ENCODE peak calls at places on chromosomes 3 and 15, in five cellular contexts. One of them, this sample, is unnamed.

GRCh38 chr15:57198654-57199241 is 177.6 kb upstream of the CGNL1 start:
- DNase-seq in PC-3: peak
- DNase-seq in H1: no peak
- DNase-seq in MM.1S: no peak
- DNase-seq in astrocyte: peak
- DNase-seq in this sample: no peak

GRCh38 chr15:29736745-29737023 is 85.6 kb downstream of the TJP1 start:
- DNase-seq in PC-3: peak
- DNase-seq in astrocyte: peak
- DNase-seq in MM.1S: no peak
- DNase-seq in H1: no peak
- DNase-seq in this sample: peak

GRCh38 chr3:112979244-112979832 is 4.4 kb upstream of the CD200R1 start:
- DNase-seq in H1: no peak
- DNase-seq in astrocyte: peak
- DNase-seq in PC-3: peak
- DNase-seq in MM.1S: peak
- DNase-seq in this sample: no peak

GRCh38 chr3:108296239-108296638 is at the start of gene HHLA2:
- DNase-seq in astrocyte: no peak
- DNase-seq in PC-3: peak
- DNase-seq in MM.1S: no peak
- DNase-seq in H1: no peak
- DNase-seq in this sample: no peak

GRCh38 chr3:187016639-187017345 is 86.5 kb downstream of the ST6GAL1 start:
- DNase-seq in PC-3: peak
- DNase-seq in MM.1S: no peak
- DNase-seq in H1: peak
- DNase-seq in astrocyte: no peak
- DNase-seq in this sample: no peak

GRCh38 chr15:79394231-79394630 is 37.9 kb upstream of the MINAR1 start:
- DNase-seq in MM.1S: no peak
- DNase-seq in PC-3: no peak
- DNase-seq in H1: no peak
- DNase-seq in astrocyte: peak
- DNase-seq in this sample: no peak

GRCh38 chr3:106431698-106432097 is 562.9 kb upstream of the CBLB start:
- DNase-seq in H1: no peak
- DNase-seq in astrocyte: no peak
- DNase-seq in PC-3: no peak
- DNase-seq in MM.1S: no peak
- DNase-seq in this sample: no peak

GRCh38 chr3:38730281-38730680 is 80.8 kb upstream of the SCN5A start:
- DNase-seq in MM.1S: no peak
- DNase-seq in H1: no peak
- DNase-seq in astrocyte: peak
- DNase-seq in PC-3: peak
- DNase-seq in this sample: no peak

GRCh38 chr15:65832549-65833364 is 36.5 kb upstream of the RAB11A start:
- DNase-seq in PC-3: peak
- DNase-seq in astrocyte: peak
- DNase-seq in MM.1S: peak
- DNase-seq in H1: peak
- DNase-seq in this sample: no peak

GRCh38 chr3:23926736-23927135 is 9.8 kb downstream of the RPL15 start:
- DNase-seq in astrocyte: no peak
- DNase-seq in H1: no peak
- DNase-seq in PC-3: no peak
- DNase-seq in MM.1S: no peak
- DNase-seq in this sample: no peak

GRCh38 chr3:45953536-45953935 is 10.3 kb downstream of the CXCR6 start:
- DNase-seq in H1: no peak
- DNase-seq in MM.1S: no peak
- DNase-seq in PC-3: no peak
- DNase-seq in astrocyte: no peak
- DNase-seq in this sample: no peak

GRCh38 chr15:90934256-90934948 is 683 bp upstream of the UNC45A start:
- DNase-seq in PC-3: peak
- DNase-seq in H1: peak
- DNase-seq in MM.1S: peak
- DNase-seq in astrocyte: peak
- DNase-seq in this sample: peak

GRCh38 chr15:80970018-80970657 is 19.5 kb downstream of the MESD start:
- DNase-seq in MM.1S: peak
- DNase-seq in H1: peak
- DNase-seq in astrocyte: no peak
- DNase-seq in PC-3: peak
- DNase-seq in this sample: no peak

GRCh38 chr3:127070776-127071175 is 87.9 kb downstream of the PLXNA1 start:
- DNase-seq in MM.1S: no peak
- DNase-seq in astrocyte: no peak
- DNase-seq in PC-3: no peak
- DNase-seq in H1: no peak
- DNase-seq in this sample: no peak

GRCh38 chr15:96344706-96345559 is 14.4 kb downstream of the NR2F2 start:
- DNase-seq in MM.1S: no peak
- DNase-seq in H1: peak
- DNase-seq in PC-3: no peak
- DNase-seq in astrocyte: no peak
- DNase-seq in this sample: no peak

GRCh38 chr15:96347181-96348111 is 16.9 kb downstream of the NR2F2 start:
- DNase-seq in PC-3: no peak
- DNase-seq in astrocyte: no peak
- DNase-seq in H1: peak
- DNase-seq in MM.1S: no peak
- DNase-seq in this sample: no peak

GRCh38 chr15:96346409-96346808 is 15.9 kb downstream of the NR2F2 start:
- DNase-seq in H1: no peak
- DNase-seq in astrocyte: no peak
- DNase-seq in MM.1S: no peak
- DNase-seq in PC-3: no peak
- DNase-seq in this sample: no peak

GRCh38 chr15:96344120-96344705 is 13.7 kb downstream of the NR2F2 start:
- DNase-seq in PC-3: no peak
- DNase-seq in MM.1S: no peak
- DNase-seq in astrocyte: no peak
- DNase-seq in H1: peak
- DNase-seq in this sample: no peak

GRCh38 chr15:96345560-96346389 is 15.3 kb downstream of the NR2F2 start:
- DNase-seq in H1: peak
- DNase-seq in MM.1S: peak
- DNase-seq in PC-3: peak
- DNase-seq in astrocyte: no peak
- DNase-seq in this sample: no peak
- TF ChIP-seq EZH2 in H1: peak
- TF ChIP-seq EZH2 in MM.1S: no peak
- TF ChIP-seq EZH2 in PC-3: no peak
- TF ChIP-seq EZH2 in astrocyte: no peak
- TF ChIP-seq EZH2 in this sample: no peak

GRCh38 chr3:178677961-178678360 is 141.7 kb downstream of the KCNMB2 start:
- DNase-seq in MM.1S: no peak
- DNase-seq in H1: no peak
- DNase-seq in PC-3: no peak
- DNase-seq in astrocyte: no peak
- DNase-seq in this sample: no peak

GRCh38 chr3:178672263-178672662 is 136.0 kb downstream of the KCNMB2 start:
- DNase-seq in PC-3: no peak
- DNase-seq in astrocyte: no peak
- DNase-seq in H1: no peak
- DNase-seq in MM.1S: no peak
- DNase-seq in this sample: no peak

GRCh38 chr3:178676942-178677606 is 140.8 kb downstream of the KCNMB2 start:
- DNase-seq in astrocyte: no peak
- DNase-seq in PC-3: no peak
- DNase-seq in H1: no peak
- DNase-seq in MM.1S: no peak
- DNase-seq in this sample: no peak

GRCh38 chr3:178680037-178680436 is 143.8 kb downstream of the KCNMB2 start:
- DNase-seq in H1: no peak
- DNase-seq in PC-3: no peak
- DNase-seq in MM.1S: no peak
- DNase-seq in astrocyte: no peak
- DNase-seq in this sample: no peak

GRCh38 chr3:178676077-178676476 is 139.8 kb downstream of the KCNMB2 start:
- DNase-seq in H1: no peak
- DNase-seq in MM.1S: no peak
- DNase-seq in astrocyte: no peak
- DNase-seq in PC-3: no peak
- DNase-seq in this sample: no peak
- H3K9ac ChIP-seq in H1: no peak
- H3K9ac ChIP-seq in MM.1S: no peak
- H3K9ac ChIP-seq in astrocyte: no peak
- H3K9ac ChIP-seq in PC-3: no peak
- H3K9ac ChIP-seq in this sample: no peak

GRCh38 chr15:34493001-34493400 is 55.4 kb upstream of the GOLGA8A start:
- DNase-seq in MM.1S: peak
- DNase-seq in PC-3: no peak
- DNase-seq in H1: no peak
- DNase-seq in astrocyte: no peak
- DNase-seq in this sample: no peak

GRCh38 chr15:34494084-34494399 is 56.4 kb upstream of the GOLGA8A start:
- DNase-seq in MM.1S: no peak
- DNase-seq in astrocyte: no peak
- DNase-seq in H1: no peak
- DNase-seq in PC-3: no peak
- DNase-seq in this sample: no peak

GRCh38 chr15:34490421-34491193 is 53.0 kb upstream of the GOLGA8A start:
- DNase-seq in H1: peak
- DNase-seq in MM.1S: no peak
- DNase-seq in PC-3: no peak
- DNase-seq in astrocyte: no peak
- DNase-seq in this sample: no peak
- TF ChIP-seq EZH2 in H1: no peak
- TF ChIP-seq EZH2 in MM.1S: no peak
- TF ChIP-seq EZH2 in PC-3: no peak
- TF ChIP-seq EZH2 in astrocyte: no peak
- TF ChIP-seq EZH2 in this sample: no peak

GRCh38 chr3:42477696-42478095 is 24.7 kb upstream of the VIPR1 start:
- DNase-seq in PC-3: no peak
- DNase-seq in MM.1S: no peak
- DNase-seq in H1: no peak
- DNase-seq in astrocyte: no peak
- DNase-seq in this sample: no peak

GRCh38 chr3:42476225-42477160 is 25.9 kb upstream of the VIPR1 start:
- DNase-seq in PC-3: peak
- DNase-seq in MM.1S: no peak
- DNase-seq in H1: no peak
- DNase-seq in astrocyte: no peak
- DNase-seq in this sample: peak

GRCh38 chr3:42473083-42473932 is 29.1 kb upstream of the VIPR1 start:
- DNase-seq in astrocyte: peak
- DNase-seq in PC-3: no peak
- DNase-seq in MM.1S: no peak
- DNase-seq in H1: no peak
- DNase-seq in this sample: no peak

DNA sequence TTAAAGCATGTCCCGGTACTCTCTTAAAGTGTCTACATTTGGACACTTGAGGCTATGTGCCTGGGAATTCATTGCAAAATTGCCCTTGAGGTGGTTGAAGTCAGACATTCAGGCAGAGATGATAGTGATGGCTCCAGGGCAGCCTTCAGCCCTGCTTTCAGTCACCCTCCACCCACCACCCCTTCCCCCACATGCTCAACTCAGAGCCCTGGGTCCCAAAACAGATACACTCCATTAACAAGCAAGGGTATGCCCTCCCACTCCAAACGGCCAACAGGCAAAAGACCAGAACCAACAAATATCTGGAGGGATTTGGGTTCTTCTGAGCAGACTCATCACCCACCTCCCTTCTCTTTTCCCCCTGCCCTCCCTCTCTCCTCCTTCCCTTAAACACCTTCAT is 29.9 kb upstream of the VIPR1 start:
- DNase-seq in PC-3: no peak
- DNase-seq in H1: no peak
- DNase-seq in MM.1S: no peak
- DNase-seq in astrocyte: no peak
- DNase-seq in this sample: no peak
- H3K9ac ChIP-seq in PC-3: no peak
- H3K9ac ChIP-seq in H1: no peak
- H3K9ac ChIP-seq in MM.1S: no peak
- H3K9ac ChIP-seq in astrocyte: no peak
- H3K9ac ChIP-seq in this sample: no peak

GRCh38 chr3:147389265-147390175 is 16.8 kb downstream of the ZIC4 start:
- DNase-seq in H1: no peak
- DNase-seq in PC-3: no peak
- DNase-seq in MM.1S: no peak
- DNase-seq in astrocyte: no peak
- DNase-seq in this sample: no peak
- TF ChIP-seq EZH2 in H1: no peak
- TF ChIP-seq EZH2 in PC-3: no peak
- TF ChIP-seq EZH2 in MM.1S: no peak
- TF ChIP-seq EZH2 in astrocyte: no peak
- TF ChIP-seq EZH2 in this sample: no peak

DNA sequence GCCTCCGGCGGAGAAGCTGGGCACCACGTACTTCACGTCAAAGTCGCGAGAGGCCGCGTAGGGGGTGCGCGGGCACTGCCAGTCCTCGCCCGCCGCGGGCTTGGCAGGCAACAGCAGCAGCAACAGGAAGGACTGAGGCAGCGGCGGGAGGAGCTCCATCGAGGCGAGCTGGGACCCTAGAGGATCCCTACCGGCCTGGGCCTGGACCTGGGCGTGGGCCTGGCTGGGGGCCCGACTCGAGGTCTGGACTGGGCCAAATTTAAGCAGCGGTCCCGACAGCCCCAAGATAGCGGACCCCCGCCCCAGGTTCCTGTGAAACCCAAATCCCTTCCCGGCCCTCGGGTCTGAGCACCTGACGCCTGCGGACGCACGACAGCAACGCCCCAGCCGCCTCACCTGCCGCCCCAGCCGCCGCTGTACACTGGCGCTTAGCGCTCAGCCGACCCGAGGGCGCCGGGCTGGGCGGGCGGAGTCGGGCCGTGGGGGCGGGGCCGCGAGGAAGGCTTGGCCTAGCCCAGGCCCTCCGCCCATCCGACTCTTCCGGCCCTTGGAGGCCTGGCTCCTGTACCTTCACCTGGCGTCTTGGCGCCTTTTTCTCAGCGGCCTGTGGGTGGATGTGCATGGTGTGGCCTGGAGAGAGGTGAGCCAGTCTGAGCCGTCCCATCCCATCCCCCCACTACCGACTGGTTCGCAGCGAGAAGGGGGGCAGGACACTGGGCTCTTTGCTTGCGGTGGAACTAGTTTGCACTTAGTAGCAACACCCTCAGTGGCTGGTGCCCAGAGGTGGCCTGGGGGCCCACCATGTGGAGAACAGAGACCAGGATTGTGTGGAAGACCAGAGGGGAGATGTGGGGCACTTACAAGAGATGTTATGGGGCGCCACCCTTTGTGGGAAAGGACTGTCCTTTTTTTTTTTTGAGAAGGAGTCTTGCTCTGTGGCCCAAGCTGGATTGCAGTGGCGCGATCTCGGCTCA is at the start of gene MST1R:
- DNase-seq in astrocyte: no peak
- DNase-seq in H1: peak
- DNase-seq in PC-3: peak
- DNase-seq in MM.1S: peak
- DNase-seq in this sample: peak
- H3K9ac ChIP-seq in astrocyte: peak
- H3K9ac ChIP-seq in H1: no peak
- H3K9ac ChIP-seq in PC-3: peak
- H3K9ac ChIP-seq in MM.1S: no peak
- H3K9ac ChIP-seq in this sample: peak